ENCODE peak calls at places on chromosomes 5 and 9, in four cellular contexts. K is mesendoderm, L is H9, M is H1. I is an unnamed sample.

GRCh38 chr5:125883223-125883622 is 540.0 kb upstream of the GRAMD2B start:
- DNase-seq in K (no peak), L (no peak), M (no peak), I (no peak)

GRCh38 chr5:64790210-64790609 is 21.5 kb downstream of the CWC27 start:
- DNase-seq in M (no peak), L (no peak), K (no peak), I (peak)

GRCh38 chr5:14699807-14700400 is 35.4 kb downstream of the OTULIN start:
- DNase-seq in M (no peak), K (no peak), L (no peak), I (no peak)

GRCh38 chr5:157388148-157388547 is 71.9 kb upstream of the NIPAL4 start:
- DNase-seq in L (no peak), K (no peak), M (no peak), I (peak)

GRCh38 chr5:11777096-11777495 is 127.2 kb downstream of the CTNND2 start:
- DNase-seq in M (no peak), L (no peak), K (no peak), I (no peak)

GRCh38 chr9:89422151-89422918 is 75.6 kb downstream of the SEMA4D start:
- DNase-seq in L (no peak), M (no peak), K (peak), I (peak)

GRCh38 chr5:147849226-147849625 is 17.8 kb upstream of the SPINK1 start:
- DNase-seq in K (no peak), M (no peak), L (no peak), I (no peak)

GRCh38 chr9:20066120-20066519 is 277.3 kb upstream of the SLC24A2 start:
- DNase-seq in K (no peak), M (no peak), L (no peak), I (no peak)

GRCh38 chr9:136304456-136304855 is 562 bp upstream of the CCDC187 start:
- DNase-seq in L (no peak), M (no peak), K (no peak), I (no peak)

GRCh38 chr5:116652196-116652729 is 77.6 kb upstream of the SEMA6A start:
- DNase-seq in M (peak), L (peak), K (peak), I (peak)

GRCh38 chr5:150261231-150261630 is 28.3 kb downstream of the CAMK2A start:
- DNase-seq in K (no peak), M (no peak), L (no peak), I (peak)

GRCh38 chr5:172778223-172778814 is 7.3 kb upstream of the DUSP1 start:
- DNase-seq in K (peak), M (no peak), L (no peak), I (peak)

GRCh38 chr9:68552700-68553099 is 12.0 kb upstream of the TMEM252 start:
- DNase-seq in M (no peak), L (no peak), K (no peak), I (peak)

GRCh38 chr9:137109250-137110146 is 5.0 kb downstream of the DPP7 start:
- DNase-seq in L (no peak), M (no peak), K (no peak), I (no peak)

GRCh38 chr5:59645380-59645779 is 248.1 kb downstream of the PDE4D start:
- DNase-seq in K (no peak), L (no peak), M (no peak), I (no peak)

GRCh38 chr9:87497604-87498045 is at the start of gene DAPK1:
- DNase-seq in K (peak), M (peak), L (peak), I (no peak)

GRCh38 chr9:21473236-21473635 is 8.9 kb downstream of the IFNE start:
- DNase-seq in K (peak), L (no peak), M (no peak), I (no peak)

GRCh38 chr9:119963798-119964372 is 594.6 kb upstream of the BRINP1 start:
- DNase-seq in K (peak), M (peak), L (peak), I (peak)

GRCh38 chr9:2234371-2234893 is 219.3 kb downstream of the SMARCA2 start:
- DNase-seq in L (no peak), M (no peak), K (no peak), I (peak)

GRCh38 chr9:107732781-107733529 is 243.4 kb upstream of the KLF4 start:
- DNase-seq in M (no peak), L (no peak), K (no peak), I (peak)

GRCh38 chr9:107727113-107727780 is 237.7 kb upstream of the KLF4 start:
- DNase-seq in M (no peak), L (no peak), K (no peak), I (peak)

GRCh38 chr9:107731115-107731762 is 241.7 kb upstream of the KLF4 start:
- DNase-seq in M (no peak), K (no peak), L (no peak), I (no peak)

GRCh38 chr9:107733530-107733907 is 243.9 kb upstream of the KLF4 start:
- DNase-seq in K (no peak), M (no peak), L (no peak), I (no peak)

DNA sequence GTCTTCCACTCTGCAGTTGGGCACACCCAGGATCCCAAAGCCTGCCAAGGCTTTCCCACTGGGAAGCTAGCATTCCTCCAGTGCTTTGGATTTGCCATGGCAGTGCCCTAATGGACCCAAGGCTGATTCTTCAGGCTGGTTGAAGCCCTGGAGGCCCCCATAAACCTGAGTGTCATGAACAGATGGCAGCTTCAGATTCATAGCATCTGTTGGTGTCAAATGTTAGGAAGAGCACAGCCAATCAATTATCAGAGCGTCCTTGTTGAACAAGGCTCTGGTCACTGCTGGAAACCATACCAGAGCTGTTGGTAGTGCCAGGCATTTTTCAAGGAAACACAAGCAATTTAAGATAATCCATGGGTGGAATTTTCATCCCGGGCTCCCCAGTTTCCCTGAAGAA is 241.1 kb upstream of the KLF4 start:
- DNase-seq in M (no peak), L (no peak), K (no peak), I (no peak)
- H3K9ac ChIP-seq in M (no peak), L (no peak), K (no peak), I (no peak)

DNA sequence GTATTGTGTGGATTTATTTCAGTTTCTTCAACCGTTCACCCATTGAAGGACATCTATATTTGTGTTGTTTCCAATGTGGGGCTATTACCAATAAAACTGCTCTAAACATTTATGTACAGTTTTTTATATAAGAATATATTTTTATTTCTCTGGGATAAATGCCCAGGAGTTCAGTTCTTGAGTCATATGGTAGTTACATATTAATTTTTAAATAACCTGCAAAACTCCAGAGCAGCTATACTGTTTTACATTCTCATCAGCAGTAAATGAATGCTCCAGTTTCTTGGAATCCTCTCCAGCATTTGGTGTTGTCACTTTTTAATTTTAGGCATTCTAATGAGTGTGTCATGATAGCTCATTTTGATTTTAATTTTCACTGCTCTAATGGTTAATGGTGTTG is 36.1 kb downstream of the CDK7 start:
- DNase-seq in M (no peak), K (no peak), L (no peak), I (no peak)
- H4K5ac ChIP-seq in M (no peak), K (no peak), L (no peak), I (no peak)

GRCh38 chr5:132896685-132897084 is 23.2 kb downstream of the LEAP2 start:
- DNase-seq in K (no peak), L (no peak), M (no peak), I (no peak)
- H3K9ac ChIP-seq in K (no peak), L (no peak), M (no peak), I (no peak)

GRCh38 chr5:41181691-41182564 is 31.4 kb downstream of the C6 start:
- DNase-seq in L (no peak), K (peak), M (no peak), I (no peak)

GRCh38 chr5:41191249-41191648 is 22.1 kb downstream of the C6 start:
- DNase-seq in L (no peak), M (no peak), K (no peak), I (no peak)

GRCh38 chr5:41182666-41183065 is 30.7 kb downstream of the C6 start:
- DNase-seq in M (no peak), L (no peak), K (peak), I (no peak)

DNA sequence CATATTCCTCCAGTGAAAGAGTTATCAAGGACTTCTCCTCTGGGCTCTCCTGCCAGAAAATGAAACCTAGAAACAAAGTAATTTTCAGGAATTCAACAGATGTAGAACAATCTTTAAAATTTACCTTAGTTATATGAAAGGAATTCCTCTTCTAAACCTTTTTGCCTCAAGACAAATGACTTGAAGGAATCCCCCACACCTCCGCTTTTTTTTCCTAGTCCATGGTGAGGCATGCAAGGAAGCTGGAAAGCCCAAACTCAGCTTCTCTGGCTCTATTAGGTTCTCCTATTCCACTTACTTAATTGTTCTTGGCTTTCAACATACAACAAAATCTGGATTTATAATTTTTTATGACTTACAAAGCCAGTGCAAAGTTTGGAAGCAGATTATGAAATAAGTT is 27.2 kb downstream of the C6 start:
- DNase-seq in M (no peak), K (peak), L (no peak), I (peak)
- H4K5ac ChIP-seq in M (no peak), K (no peak), L (no peak), I (peak)

GRCh38 chr9:12958279-12958678 is 183.5 kb downstream of the LURAP1L start:
- DNase-seq in K (peak), M (no peak), L (no peak), I (no peak)

GRCh38 chr9:12954441-12954840 is 179.6 kb downstream of the LURAP1L start:
- DNase-seq in M (no peak), K (no peak), L (no peak), I (no peak)

GRCh38 chr9:12955510-12956163 is 180.8 kb downstream of the LURAP1L start:
- DNase-seq in L (peak), M (no peak), K (peak), I (no peak)

GRCh38 chr9:12956805-12957204 is 182.0 kb downstream of the LURAP1L start:
- DNase-seq in M (no peak), K (no peak), L (no peak), I (no peak)

GRCh38 chr9:12956261-12956660 is 181.4 kb downstream of the LURAP1L start:
- DNase-seq in M (no peak), L (no peak), K (peak), I (no peak)
- H3K9ac ChIP-seq in M (no peak), L (no peak), K (no peak), I (no peak)

DNA sequence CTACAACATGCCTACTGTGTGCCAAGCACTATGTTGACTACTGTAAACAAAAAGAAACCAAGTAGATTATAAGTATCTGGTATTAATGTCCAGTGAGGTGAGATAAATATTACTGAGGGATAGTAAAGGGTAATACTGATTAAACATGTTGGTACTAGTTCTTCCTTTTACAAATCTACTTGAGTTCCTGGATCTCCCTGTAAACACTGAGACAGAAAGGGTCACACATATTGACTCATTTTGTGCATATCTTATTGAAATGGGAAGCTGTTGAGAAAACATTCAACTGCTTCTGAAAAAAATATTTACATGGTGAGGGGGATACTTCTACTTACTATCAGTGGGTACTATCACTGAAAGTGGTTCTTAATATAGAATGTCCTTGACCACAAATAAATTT is 24.3 kb downstream of the EFNA5 start:
- DNase-seq in K (no peak), M (no peak), L (no peak), I (no peak)
- H4K5ac ChIP-seq in K (no peak), M (no peak), L (no peak), I (no peak)